ENCODE peak calls at places on chromosome X, in seven cellular contexts. I is adipocyte, O is MV-4-11, V is endodermal cell, B is transverse colon, W is renal cortical epithelial cell, G is sciatic nerve. F is an unnamed sample.

GRCh38 chrX:11647048-11647650 is 18.6 kb downstream of the ARHGAP6 start:
- DNase-seq in I (no peak), G (no peak), O (no peak), V (no peak), W (no peak), B (no peak), F (no peak)

GRCh38 chrX:133897593-133898163 is 87.7 kb downstream of the GPC3 start:
- DNase-seq in I (peak), W (peak), O (no peak), G (no peak), B (no peak), V (no peak), F (no peak)

GRCh38 chrX:48083212-48083611 is 11.8 kb upstream of the ZNF630 start:
- DNase-seq in G (no peak), V (peak), I (peak), O (peak), W (peak), B (peak), F (peak)

GRCh38 chrX:129638917-129639316 is 15.8 kb downstream of the APLN start:
- DNase-seq in B (no peak), V (peak), I (no peak), O (no peak), G (no peak), W (no peak), F (no peak)

GRCh38 chrX:139121616-139122286 is 408.8 kb upstream of the F9 start:
- DNase-seq in B (no peak), W (no peak), V (no peak), O (no peak), G (no peak), I (no peak), F (no peak)

GRCh38 chrX:124388562-124388961 is 42.2 kb downstream of the SH2D1A start:
- DNase-seq in B (peak), V (peak), W (peak), I (peak), G (peak), O (peak), F (peak)

GRCh38 chrX:19990225-19990518 is 689 bp downstream of the BCLAF3 start:
- DNase-seq in V (no peak), B (no peak), I (peak), W (no peak), G (no peak), O (no peak), F (no peak)

GRCh38 chrX:24574743-24575142 is 72.4 kb downstream of the PCYT1B start:
- DNase-seq in W (no peak), B (no peak), O (peak), I (no peak), V (no peak), G (no peak), F (no peak)

GRCh38 chrX:153499876-153500275 is 5.1 kb downstream of the BGN start:
- DNase-seq in W (no peak), G (no peak), V (no peak), B (no peak), O (no peak), I (no peak), F (no peak)

GRCh38 chrX:40237745-40238178 is 140.0 kb upstream of the BCOR start:
- DNase-seq in W (no peak), O (peak), B (no peak), V (peak), I (no peak), G (no peak), F (no peak)

GRCh38 chrX:24202465-24203031 is 53.0 kb downstream of the ZFX start:
- DNase-seq in O (no peak), I (no peak), G (no peak), B (no peak), W (no peak), V (no peak), F (no peak)

GRCh38 chrX:133412246-133412645 is 3.0 kb downstream of the GPC4 start:
- DNase-seq in G (no peak), B (no peak), W (peak), V (no peak), O (no peak), I (peak), F (no peak)